ENCODE peak calls at places on chromosomes 6 and 20, in seven cellular contexts. V is ascending aorta, F is psoas muscle, L is lung, H is IMR-90, P is heart right ventricle, R is stomach. X is an unnamed sample.

GRCh38 chr6:138250513-138251247 is 32.4 kb upstream of the PBOV1 start:
- DNase-seq in F (peak), V (peak), P (no peak), L (peak), H (peak), R (peak), X (no peak)

GRCh38 chr6:6781877-6782236 is 193.3 kb downstream of the LY86 start:
- DNase-seq in L (no peak), H (no peak), F (no peak), V (no peak), R (no peak), P (no peak), X (no peak)

GRCh38 chr20:38649275-38649891 is 47.8 kb downstream of the ARHGAP40 start:
- DNase-seq in R (no peak), P (no peak), F (no peak), V (no peak), L (no peak), H (no peak), X (no peak)

GRCh38 chr6:35497571-35498406 is 910 bp upstream of the TEAD3 start:
- DNase-seq in F (peak), P (peak), H (peak), V (peak), R (peak), L (peak), X (no peak)

GRCh38 chr6:111129003-111129402 is 41.7 kb downstream of the SLC16A10 start:
- DNase-seq in V (peak), R (peak), H (no peak), L (no peak), F (peak), P (no peak), X (no peak)

GRCh38 chr6:71224011-71224410 is 64.6 kb upstream of the OGFRL1 start:
- DNase-seq in L (no peak), R (no peak), P (no peak), F (no peak), H (no peak), V (no peak), X (no peak)

GRCh38 chr20:45306431-45306982 is at the start of gene RBPJL:
- DNase-seq in R (no peak), V (no peak), F (no peak), H (no peak), L (no peak), P (no peak), X (no peak)

GRCh38 chr20:1327241-1327653 is 1.7 kb downstream of the SDCBP2 start:
- DNase-seq in V (peak), F (peak), H (peak), P (no peak), R (no peak), L (no peak), X (no peak)

GRCh38 chr6:15602144-15602543 is 60.7 kb downstream of the DTNBP1 start:
- DNase-seq in R (no peak), V (no peak), H (no peak), P (peak), F (no peak), L (no peak), X (no peak)

GRCh38 chr6:14917511-14917910 is 328.4 kb upstream of the JARID2 start:
- DNase-seq in F (no peak), L (no peak), H (no peak), P (no peak), R (no peak), V (no peak), X (no peak)

GRCh38 chr6:152950240-152950639 is 32.6 kb downstream of the FBXO5 start:
- DNase-seq in P (no peak), F (no peak), H (no peak), L (no peak), R (no peak), V (no peak), X (no peak)

GRCh38 chr6:84801250-84801649 is 36.9 kb upstream of the TBX18 start:
- DNase-seq in L (no peak), R (no peak), V (no peak), F (no peak), H (no peak), P (no peak), X (no peak)

GRCh38 chr6:72418495-72418894 is 203.4 kb upstream of the KCNQ5 start:
- DNase-seq in H (peak), P (no peak), F (no peak), R (no peak), L (no peak), V (no peak), X (no peak)

GRCh38 chr6:80282913-80283554 is 176.6 kb downstream of the BCKDHB start:
- DNase-seq in H (no peak), L (no peak), R (no peak), P (no peak), F (no peak), V (no peak), X (no peak)

GRCh38 chr6:2507016-2507415 is 243.7 kb downstream of the MYLK4 start:
- DNase-seq in L (no peak), F (no peak), H (no peak), P (no peak), R (no peak), V (no peak), X (no peak)

GRCh38 chr20:57006411-57007170 is 259.9 kb downstream of the BMP7 start:
- DNase-seq in V (no peak), H (no peak), F (no peak), L (no peak), R (no peak), P (no peak), X (no peak)

GRCh38 chr20:9408422-9409300 is 105.7 kb upstream of the LAMP5 start:
- DNase-seq in H (peak), P (no peak), R (no peak), L (no peak), V (no peak), F (no peak), X (no peak)

GRCh38 chr6:33631971-33632585 is 11.0 kb downstream of the ITPR3 start:
- DNase-seq in H (no peak), L (no peak), V (no peak), F (no peak), P (no peak), R (peak), X (no peak)

GRCh38 chr6:152348116-152348515 is 289.0 kb downstream of the SYNE1 start:
- DNase-seq in F (no peak), P (no peak), L (no peak), H (peak), R (no peak), V (no peak), X (no peak)

GRCh38 chr6:143060806-143061596 is at the start of gene AIG1:
- DNase-seq in F (peak), V (no peak), R (no peak), L (peak), P (no peak), H (no peak), X (peak)
- TF ChIP-seq CTCF in F (no peak), V (no peak), R (no peak), L (no peak), P (no peak), H (no peak), X (no peak)

GRCh38 chr6:136051140-136051775 is 198.9 kb downstream of the MTFR2 start:
- DNase-seq in L (no peak), V (no peak), H (peak), F (no peak), P (no peak), R (no peak), X (no peak)
- H3K27ac ChIP-seq in L (peak), V (no peak), H (peak), F (no peak), P (peak), R (no peak), X (no peak)

GRCh38 chr20:50009521-50010454 is 27.0 kb downstream of the SNAI1 start:
- DNase-seq in P (no peak), L (no peak), R (no peak), H (no peak), V (no peak), F (no peak), X (no peak)
- TF ChIP-seq CTCF in P (no peak), L (no peak), R (no peak), H (no peak), V (no peak), F (no peak), X (no peak)

GRCh38 chr6:28333599-28334018 is 2.3 kb downstream of the ZSCAN31 start:
- DNase-seq in P (no peak), L (no peak), V (no peak), H (no peak), F (no peak), R (no peak), X (no peak)
- H3K27ac ChIP-seq in P (no peak), L (no peak), V (peak), H (no peak), F (no peak), R (no peak), X (no peak)

DNA sequence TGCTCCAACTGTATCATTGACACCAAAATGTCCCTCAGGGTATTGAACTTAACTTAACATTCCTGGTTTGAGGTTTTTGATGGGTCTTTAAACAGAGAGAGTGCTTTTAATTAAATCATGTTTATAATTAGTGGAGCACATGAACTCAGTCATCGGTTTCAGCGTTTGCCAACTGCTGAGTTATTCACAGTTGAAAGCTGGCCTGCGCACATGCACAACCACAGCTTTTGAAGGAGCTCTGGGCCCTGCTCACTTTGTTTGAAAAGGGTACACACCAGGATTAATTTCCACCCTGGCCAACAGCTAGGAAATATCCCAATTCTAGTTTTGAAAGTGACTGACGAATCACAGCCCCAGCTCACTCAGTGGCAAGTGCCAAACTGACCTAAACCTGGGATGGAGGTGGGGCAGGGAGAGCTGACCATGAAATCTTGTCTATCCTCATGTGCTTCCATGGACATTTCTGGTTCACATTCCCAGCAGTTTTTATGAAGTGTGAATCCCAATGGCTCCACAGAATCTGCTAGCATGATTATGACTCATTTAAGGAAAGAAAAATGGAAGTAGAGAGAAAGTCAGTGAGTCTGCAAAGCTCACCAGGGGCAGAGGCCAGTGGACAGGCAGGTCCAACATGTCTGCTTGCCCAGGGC is 247.8 kb downstream of the FNDC1 start:
- DNase-seq in P (no peak), H (no peak), F (no peak), L (no peak), V (no peak), R (no peak), X (no peak)
- TF ChIP-seq CTCF in P (no peak), H (no peak), F (no peak), L (no peak), V (no peak), R (no peak), X (no peak)

GRCh38 chr6:8739454-8739853 is 304.1 kb upstream of the SLC35B3 start:
- DNase-seq in L (no peak), F (no peak), P (no peak), H (no peak), V (no peak), R (no peak), X (no peak)
- H3K27ac ChIP-seq in L (no peak), F (no peak), P (no peak), H (no peak), V (no peak), R (no peak), X (no peak)

X was measured in right lobe of liver.